ENCODE peak calls at places on chromosomes 13 and 19, in six cellular contexts. T, Y, M, I, O and E are unnamed samples. For H3K4me1 and H3K27me3, the result is how much of the 10 kb centered on the place peaks cover.

GRCh38 chr19:45670670-45671453 is 2.8 kb downstream of the GIPR start:
- DNase-seq in T (peak), Y (no peak), M (peak), I (peak), O (peak), E (peak)

GRCh38 chr13:79522583-79522982 is 41.6 kb downstream of the NDFIP2 start:
- DNase-seq in T (no peak), Y (no peak), M (no peak), I (no peak), O (no peak), E (peak)

GRCh38 chr19:1566392-1567115 is 1.6 kb downstream of the MEX3D start:
- DNase-seq in T (peak), Y (no peak), M (peak), I (peak), O (no peak), E (peak)

GRCh38 chr19:47094557-47095517 is 18.7 kb downstream of the ZC3H4 start:
- DNase-seq in T (no peak), Y (no peak), M (peak), I (peak), O (no peak), E (no peak)

GRCh38 chr13:98468929-98469328 is 108.0 kb downstream of the STK24 start:
- DNase-seq in T (no peak), Y (no peak), M (no peak), I (no peak), O (no peak), E (no peak)

GRCh38 chr13:99013951-99014350 is 36.1 kb upstream of the DOCK9 start:
- DNase-seq in T (no peak), Y (no peak), M (no peak), I (no peak), O (no peak), E (no peak)

GRCh38 chr19:10431943-10432735 is 11.8 kb downstream of the PDE4A start:
- DNase-seq in T (peak), Y (no peak), M (peak), I (peak), O (peak), E (peak)

GRCh38 chr13:60431108-60431700 is 34.2 kb downstream of the TDRD3 start:
- DNase-seq in T (no peak), Y (no peak), M (no peak), I (no peak), O (no peak), E (peak)

GRCh38 chr13:108957369-108958012 is 328.1 kb downstream of the MYO16 start:
- DNase-seq in T (no peak), Y (no peak), M (no peak), I (no peak), O (no peak), E (peak)

GRCh38 chr13:72648513-72649065 is 78.8 kb downstream of the MZT1 start:
- DNase-seq in T (no peak), Y (no peak), M (no peak), I (no peak), O (no peak), E (peak)

GRCh38 chr19:43651758-43652545 is 12.3 kb upstream of the CADM4 start:
- DNase-seq in T (peak), Y (no peak), M (peak), I (peak), O (no peak), E (peak)

GRCh38 chr19:10543420-10544241 is at the start of gene ATG4D:
- DNase-seq in T (peak), Y (no peak), M (peak), I (peak), O (peak), E (peak)

GRCh38 chr13:100707818-100708740 is 33.5 kb upstream of the TMTC4 start:
- DNase-seq in T (no peak), Y (no peak), M (no peak), I (no peak), O (no peak), E (peak)

GRCh38 chr13:107271226-107271625 is 703.3 kb upstream of the ARGLU1 start:
- DNase-seq in T (no peak), Y (no peak), M (no peak), I (no peak), O (no peak), E (peak)

GRCh38 chr13:81929988-81930387 is 1589.1 kb upstream of the SPRY2 start:
- DNase-seq in T (no peak), Y (no peak), M (no peak), I (no peak), O (no peak), E (peak)

GRCh38 chr19:752652-753517 is 2.0 kb downstream of the MISP start:
- DNase-seq in T (no peak), Y (no peak), M (peak), I (peak), O (no peak), E (no peak)

GRCh38 chr19:39363909-39364457 is 21.8 kb downstream of the SAMD4B start:
- DNase-seq in T (peak), Y (no peak), M (peak), I (no peak), O (no peak), E (peak)

GRCh38 chr13:43805071-43805468 is 18.3 kb upstream of the ENOX1 start:
- DNase-seq in T (no peak), Y (no peak), M (no peak), I (no peak), O (no peak), E (no peak)

GRCh38 chr13:45231722-45232121 is 30.9 kb upstream of the KCTD4 start:
- DNase-seq in T (no peak), Y (no peak), M (no peak), I (no peak), O (no peak), E (no peak)

GRCh38 chr19:50331187-50332013 is 2.2 kb upstream of the KCNC3 start:
- DNase-seq in T (no peak), Y (no peak), M (no peak), I (no peak), O (no peak), E (no peak)

GRCh38 chr13:46385946-46386345 is 1.1 kb downstream of the RUBCNL start:
- DNase-seq in T (no peak), Y (no peak), M (no peak), I (no peak), O (no peak), E (no peak)

GRCh38 chr19:48925240-48925843 is 8.2 kb upstream of the DHDH start:
- DNase-seq in T (no peak), Y (no peak), M (no peak), I (no peak), O (no peak), E (peak)

GRCh38 chr13:114212096-114212495 is 22.6 kb upstream of the CDC16 start:
- DNase-seq in T (no peak), Y (no peak), M (no peak), I (no peak), O (no peak), E (no peak)

GRCh38 chr19:52648336-52648990 is 10.3 kb upstream of the ZNF83 start:
- DNase-seq in T (no peak), Y (no peak), M (no peak), I (no peak), O (no peak), E (no peak)

GRCh38 chr19:20164456-20164855 is 2.6 kb upstream of the ZNF486 start:
- DNase-seq in T (no peak), Y (no peak), M (no peak), I (no peak), O (no peak), E (no peak)

GRCh38 chr19:20167020-20167644 is at the start of gene ZNF486:
- DNase-seq in T (peak), Y (peak), M (peak), I (peak), O (peak), E (peak)

GRCh38 chr19:20165971-20166592 is 932 bp upstream of the ZNF486 start:
- DNase-seq in T (no peak), Y (no peak), M (peak), I (no peak), O (no peak), E (no peak)

GRCh38 chr19:20162821-20163220 is 4.2 kb upstream of the ZNF486 start:
- DNase-seq in T (no peak), Y (no peak), M (peak), I (no peak), O (no peak), E (no peak)
- H3K27ac ChIP-seq in T (no peak), Y (no peak), M (no peak), I (no peak), O (no peak), E (no peak)

GRCh38 chr19:28420731-28421550 is 792.0 kb downstream of the UQCRFS1 start:
- DNase-seq in T (no peak), Y (no peak), M (no peak), I (no peak), O (no peak), E (no peak)
- H3K4me1 ChIP-seq in T (under half), Y (under half), M (under half), I (under half), O (under half), E (under half)

DNA sequence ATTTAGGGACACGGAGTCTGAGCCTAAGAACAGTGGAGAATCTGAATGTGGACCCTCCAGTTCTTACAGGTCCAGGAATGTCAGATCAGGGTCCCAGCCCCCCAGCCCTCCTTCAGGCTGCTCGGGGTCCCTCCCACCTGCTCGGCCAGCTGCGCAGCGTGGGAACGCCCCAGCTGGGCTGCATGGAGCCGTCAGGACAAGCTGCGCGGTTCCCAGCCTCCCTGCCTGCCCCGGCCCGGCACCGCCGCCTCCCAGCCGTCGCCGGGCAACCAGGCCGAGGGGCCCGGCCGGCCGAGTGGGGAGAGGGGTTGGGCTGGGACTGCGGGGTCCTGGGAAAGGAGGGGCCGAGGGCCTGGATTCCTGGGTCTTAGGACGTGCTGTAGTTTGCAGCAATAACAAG is 710 bp upstream of the KIRREL2 start:
- DNase-seq in T (no peak), Y (no peak), M (peak), I (no peak), O (no peak), E (no peak)
- H3K27me3 ChIP-seq in T (half or more), Y (under half), M (under half), I (half or more), O (under half), E (under half)

GRCh38 chr13:75445717-75446529 is 36.0 kb downstream of the TBC1D4 start:
- DNase-seq in T (no peak), Y (no peak), M (no peak), I (no peak), O (no peak), E (peak)

GRCh38 chr13:75447493-75447892 is 34.5 kb downstream of the TBC1D4 start:
- DNase-seq in T (no peak), Y (no peak), M (no peak), I (no peak), O (no peak), E (no peak)

GRCh38 chr13:75444016-75444415 is 38.0 kb downstream of the TBC1D4 start:
- DNase-seq in T (no peak), Y (no peak), M (no peak), I (no peak), O (no peak), E (no peak)

GRCh38 chr13:75443356-75443958 is 38.5 kb downstream of the TBC1D4 start:
- DNase-seq in T (no peak), Y (no peak), M (no peak), I (no peak), O (no peak), E (no peak)

GRCh38 chr13:75446874-75447273 is 35.1 kb downstream of the TBC1D4 start:
- DNase-seq in T (no peak), Y (no peak), M (no peak), I (no peak), O (no peak), E (no peak)
- H3K27ac ChIP-seq in T (peak), Y (no peak), M (no peak), I (no peak), O (no peak), E (no peak)

DNA sequence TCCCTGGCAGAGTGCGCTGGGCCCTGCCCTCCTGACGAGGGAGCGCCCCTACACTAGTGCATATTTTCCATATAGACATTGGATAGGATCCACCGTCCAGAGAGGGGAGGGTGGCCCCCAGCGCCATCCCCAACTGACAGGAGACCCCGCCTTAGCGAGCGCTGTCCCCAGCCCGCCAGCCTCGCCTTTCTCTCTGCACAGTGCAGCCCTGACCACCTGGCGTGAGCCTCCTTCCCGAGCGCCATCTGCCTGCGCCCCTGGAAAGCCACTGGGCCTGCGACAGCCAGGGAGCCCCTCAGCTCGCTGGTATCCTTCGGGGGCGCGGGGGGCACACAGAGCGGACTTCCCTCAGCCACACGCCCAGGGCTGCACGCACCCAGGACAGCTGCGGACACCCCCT is 42.1 kb upstream of the ATP12A start:
- DNase-seq in T (no peak), Y (no peak), M (no peak), I (no peak), O (no peak), E (no peak)
- H3K4me1 ChIP-seq in T (under half), Y (under half), M (under half), I (under half), O (under half), E (under half)

DNA sequence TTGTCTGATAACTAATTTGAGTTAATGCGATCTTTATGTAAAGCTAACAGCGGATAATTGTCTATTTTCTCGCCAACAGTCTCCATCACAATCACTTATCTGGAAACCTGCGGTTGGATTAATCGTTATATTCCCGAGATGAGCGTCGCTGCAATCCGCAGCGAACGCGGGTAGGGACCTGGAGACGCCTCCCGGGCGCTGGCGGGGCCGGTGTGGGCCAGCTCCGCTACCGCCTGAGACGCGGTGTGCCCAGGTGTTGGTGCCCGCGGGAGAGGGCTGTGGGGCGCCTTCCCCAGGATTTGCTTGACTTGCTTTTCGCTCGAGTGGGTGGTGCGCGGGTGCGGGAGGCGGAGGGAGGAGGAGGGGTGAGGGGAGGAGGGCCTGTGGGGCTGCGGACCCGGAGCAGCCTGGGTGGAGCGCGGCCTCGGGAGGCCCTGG is 38.3 kb downstream of the SOX1 start:
- DNase-seq in T (no peak), Y (no peak), M (no peak), I (no peak), O (no peak), E (no peak)
- H3K27me3 ChIP-seq in T (half or more), Y (under half), M (under half), I (half or more), O (under half), E (half or more)

GRCh38 chr19:41861098-41861768 is 1.2 kb downstream of the RPS19 start:
- DNase-seq in T (no peak), Y (no peak), M (no peak), I (no peak), O (no peak), E (no peak)
- H3K27ac ChIP-seq in T (peak), Y (peak), M (peak), I (peak), O (peak), E (peak)

GRCh38 chr13:110757296-110757695 is 43.8 kb downstream of the ING1 start:
- DNase-seq in T (no peak), Y (no peak), M (no peak), I (no peak), O (no peak), E (no peak)
- H3K4me1 ChIP-seq in T (under half), Y (under half), M (under half), I (under half), O (under half), E (under half)